ENCODE peak calls at places on chromosomes 12 and 14, in six cellular contexts. One of them, this sample, is unnamed.
A peak's percentile ranks its signal among the peaks of the same experiment; 100 is the strongest.

GRCh38 chr12:124379938-124380754 is 85.3 kb downstream of the RFLNA start:
- DNase-seq in A549: peak; percentile 73
- DNase-seq in HepG2: no peak
- DNase-seq in GM12878: no peak
- DNase-seq in IMR-90: peak; percentile 89
- DNase-seq in K562: no peak
- DNase-seq in this sample: no peak

GRCh38 chr12:59873136-59873535 is 277.3 kb downstream of the SLC16A7 start:
- DNase-seq in A549: no peak
- DNase-seq in HepG2: no peak
- DNase-seq in GM12878: no peak
- DNase-seq in IMR-90: peak; percentile 10
- DNase-seq in K562: no peak
- DNase-seq in this sample: no peak

GRCh38 chr12:104213952-104214351 is 1.6 kb upstream of the TXNRD1 start:
- DNase-seq in A549: no peak
- DNase-seq in HepG2: no peak
- DNase-seq in GM12878: no peak
- DNase-seq in IMR-90: peak; percentile 96
- DNase-seq in K562: no peak
- DNase-seq in this sample: peak; percentile 58

GRCh38 chr12:45278447-45278846 is 62.6 kb downstream of the ANO6 start:
- DNase-seq in A549: no peak
- DNase-seq in HepG2: no peak
- DNase-seq in GM12878: no peak
- DNase-seq in IMR-90: no peak
- DNase-seq in K562: no peak
- DNase-seq in this sample: no peak

GRCh38 chr12:121505513-121505912 is 75.3 kb downstream of the KDM2B start:
- DNase-seq in A549: no peak
- DNase-seq in HepG2: no peak
- DNase-seq in GM12878: no peak
- DNase-seq in IMR-90: peak; percentile 45
- DNase-seq in K562: no peak
- DNase-seq in this sample: no peak

GRCh38 chr12:25186038-25186787 is 8.7 kb downstream of the DNAI7 start:
- DNase-seq in A549: no peak
- DNase-seq in HepG2: peak; percentile 43
- DNase-seq in GM12878: peak; percentile 43
- DNase-seq in IMR-90: no peak
- DNase-seq in K562: no peak
- DNase-seq in this sample: no peak

GRCh38 chr12:78171082-78171481 is 340.4 kb downstream of the NAV3 start:
- DNase-seq in A549: no peak
- DNase-seq in HepG2: no peak
- DNase-seq in GM12878: no peak
- DNase-seq in IMR-90: no peak
- DNase-seq in K562: no peak
- DNase-seq in this sample: no peak

GRCh38 chr12:113844495-113845175 is 121.5 kb downstream of the RBM19 start:
- DNase-seq in A549: no peak
- DNase-seq in HepG2: no peak
- DNase-seq in GM12878: no peak
- DNase-seq in IMR-90: no peak
- DNase-seq in K562: no peak
- DNase-seq in this sample: no peak

GRCh38 chr12:115137812-115138521 is 454.0 kb upstream of the TBX3 start:
- DNase-seq in A549: no peak
- DNase-seq in HepG2: no peak
- DNase-seq in GM12878: no peak
- DNase-seq in IMR-90: no peak
- DNase-seq in K562: peak; percentile 38
- DNase-seq in this sample: no peak

GRCh38 chr12:52152905-52153317 is 38.9 kb downstream of the KRT80 start:
- DNase-seq in A549: no peak
- DNase-seq in HepG2: no peak
- DNase-seq in GM12878: no peak
- DNase-seq in IMR-90: no peak
- DNase-seq in K562: no peak
- DNase-seq in this sample: no peak

GRCh38 chr12:99257672-99258071 is 389.9 kb upstream of the GARIN6 start:
- DNase-seq in A549: no peak
- DNase-seq in HepG2: no peak
- DNase-seq in GM12878: no peak
- DNase-seq in IMR-90: no peak
- DNase-seq in K562: no peak
- DNase-seq in this sample: no peak

GRCh38 chr14:85093631-85094330 is 436.2 kb upstream of the FLRT2 start:
- DNase-seq in A549: no peak
- DNase-seq in HepG2: no peak
- DNase-seq in GM12878: no peak
- DNase-seq in IMR-90: peak; percentile 5
- DNase-seq in K562: no peak
- DNase-seq in this sample: no peak

GRCh38 chr12:79186506-79186905 is 321.9 kb downstream of the SYT1 start:
- DNase-seq in A549: no peak
- DNase-seq in HepG2: no peak
- DNase-seq in GM12878: no peak
- DNase-seq in IMR-90: no peak
- DNase-seq in K562: no peak
- DNase-seq in this sample: no peak

GRCh38 chr14:101476931-101477553 is 84.3 kb upstream of the DIO3 start:
- DNase-seq in A549: peak; percentile 88
- DNase-seq in HepG2: peak; percentile 49
- DNase-seq in GM12878: no peak
- DNase-seq in IMR-90: no peak
- DNase-seq in K562: no peak
- DNase-seq in this sample: no peak

GRCh38 chr12:54169036-54169435 is 19.7 kb downstream of the SMUG1 start:
- DNase-seq in A549: no peak
- DNase-seq in HepG2: no peak
- DNase-seq in GM12878: no peak
- DNase-seq in IMR-90: no peak
- DNase-seq in K562: no peak
- DNase-seq in this sample: no peak

GRCh38 chr12:54173906-54174471 is 14.8 kb downstream of the SMUG1 start:
- DNase-seq in A549: no peak
- DNase-seq in HepG2: no peak
- DNase-seq in GM12878: no peak
- DNase-seq in IMR-90: no peak
- DNase-seq in K562: no peak
- DNase-seq in this sample: no peak

GRCh38 chr12:54175130-54175963 is 13.4 kb downstream of the SMUG1 start:
- DNase-seq in A549: no peak
- DNase-seq in HepG2: no peak
- DNase-seq in GM12878: no peak
- DNase-seq in IMR-90: no peak
- DNase-seq in K562: peak; percentile 60
- DNase-seq in this sample: no peak

GRCh38 chr12:54172102-54172630 is 16.6 kb downstream of the SMUG1 start:
- DNase-seq in A549: no peak
- DNase-seq in HepG2: no peak
- DNase-seq in GM12878: no peak
- DNase-seq in IMR-90: no peak
- DNase-seq in K562: no peak
- DNase-seq in this sample: no peak

GRCh38 chr12:54173066-54173726 is 15.6 kb downstream of the SMUG1 start:
- DNase-seq in A549: no peak
- DNase-seq in HepG2: no peak
- DNase-seq in GM12878: no peak
- DNase-seq in IMR-90: no peak
- DNase-seq in K562: no peak
- DNase-seq in this sample: peak; percentile 85
- H3K4me3 ChIP-seq in A549: no peak overlapping the region
- H3K4me3 ChIP-seq in HepG2: no peak overlapping the region
- H3K4me3 ChIP-seq in GM12878: peak overlapping the region; percentile 17
- H3K4me3 ChIP-seq in IMR-90: peak overlapping the region; percentile 31
- H3K4me3 ChIP-seq in K562: peak overlapping the region; percentile 21
- H3K4me3 ChIP-seq in this sample: peak overlapping the region; percentile 40

DNA sequence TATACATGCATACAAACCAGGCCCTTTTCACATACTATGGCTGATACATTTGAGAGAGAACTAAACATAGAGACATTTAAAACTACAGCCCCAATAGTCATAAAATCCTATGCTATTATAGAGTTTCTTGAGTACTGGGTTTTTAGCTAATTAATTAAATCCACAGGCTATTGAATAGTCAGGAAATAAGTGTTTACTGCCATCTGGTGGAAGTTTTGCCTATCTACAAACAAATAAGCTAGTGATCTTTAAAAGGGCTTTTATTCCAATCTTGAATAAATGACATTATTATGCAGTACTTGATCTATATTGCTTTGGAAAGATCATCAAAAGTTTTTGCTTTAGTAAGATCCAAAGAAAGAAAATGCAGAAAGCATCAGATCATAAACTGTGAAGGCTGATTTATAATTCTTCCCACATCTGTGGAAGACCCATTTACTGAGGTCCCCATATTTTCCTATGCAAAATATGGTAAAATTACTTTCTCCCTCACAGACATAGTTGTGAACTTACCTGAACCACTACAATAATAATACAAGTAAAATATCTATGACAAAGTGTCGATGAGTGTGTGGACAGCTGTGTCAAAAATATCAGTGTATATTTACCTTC is 131.3 kb downstream of the ITPR2 start:
- DNase-seq in A549: peak; percentile 16
- DNase-seq in HepG2: peak; percentile 23
- DNase-seq in GM12878: no peak
- DNase-seq in IMR-90: peak; percentile 70
- DNase-seq in K562: no peak
- DNase-seq in this sample: peak; percentile 19
- TF ChIP-seq SMC3 in A549: peak; percentile 82
- TF ChIP-seq SMC3 in HepG2: no peak
- TF ChIP-seq SMC3 in GM12878: peak; percentile 53
- TF ChIP-seq SMC3 in IMR-90: peak; percentile 73
- TF ChIP-seq SMC3 in K562: peak; percentile 53
- TF ChIP-seq SMC3 in this sample: peak; percentile 54

DNA sequence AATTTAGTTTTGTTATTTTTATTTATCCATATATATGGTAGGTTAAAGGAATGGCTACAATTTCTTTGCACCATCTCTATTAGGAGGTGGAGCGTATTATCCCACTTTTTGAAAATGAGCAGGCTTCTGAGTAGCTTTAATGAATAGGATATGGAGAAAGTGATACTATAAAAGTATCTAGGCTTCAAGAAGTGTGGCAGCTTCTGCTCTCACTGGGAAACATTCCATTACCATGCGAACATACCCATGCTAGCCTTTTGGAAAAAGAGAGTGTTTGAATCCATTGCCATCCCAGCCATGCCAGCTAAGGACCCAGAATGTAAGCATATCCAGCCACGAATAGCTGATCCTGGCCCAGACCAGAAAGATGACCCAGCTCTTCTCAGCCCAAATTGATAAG is 107.3 kb downstream of the SLC38A4 start:
- DNase-seq in A549: no peak
- DNase-seq in HepG2: no peak
- DNase-seq in GM12878: no peak
- DNase-seq in IMR-90: no peak
- DNase-seq in K562: no peak
- DNase-seq in this sample: no peak
- H3K4me3 ChIP-seq in A549: no peak overlapping the region
- H3K4me3 ChIP-seq in HepG2: no peak overlapping the region
- H3K4me3 ChIP-seq in GM12878: no peak overlapping the region
- H3K4me3 ChIP-seq in IMR-90: no peak overlapping the region
- H3K4me3 ChIP-seq in K562: no peak overlapping the region
- H3K4me3 ChIP-seq in this sample: no peak overlapping the region

DNA sequence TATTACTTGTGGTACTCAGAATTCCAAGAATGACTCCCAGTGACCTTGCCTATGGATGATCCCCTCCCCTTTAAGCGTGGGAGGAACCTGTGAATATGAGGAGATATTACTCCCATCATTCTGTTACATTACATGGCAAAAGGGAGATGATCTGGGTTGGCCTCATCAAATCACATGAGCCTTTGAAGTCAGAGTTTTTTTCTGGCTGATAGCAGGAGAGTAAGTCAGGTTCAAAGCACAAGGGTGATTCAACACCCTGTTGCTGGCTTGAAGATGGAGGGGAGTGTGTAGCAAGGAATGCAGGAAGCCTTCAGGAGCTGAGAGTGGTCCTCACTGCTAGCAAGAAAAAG is 9.1 kb upstream of the MDM2 start:
- DNase-seq in A549: no peak
- DNase-seq in HepG2: no peak
- DNase-seq in GM12878: no peak
- DNase-seq in IMR-90: no peak
- DNase-seq in K562: no peak
- DNase-seq in this sample: no peak
- TF ChIP-seq SMC3 in A549: no peak
- TF ChIP-seq SMC3 in HepG2: no peak
- TF ChIP-seq SMC3 in GM12878: no peak
- TF ChIP-seq SMC3 in IMR-90: no peak
- TF ChIP-seq SMC3 in K562: no peak
- TF ChIP-seq SMC3 in this sample: no peak

GRCh38 chr12:131612092-131612755 is 98.7 kb upstream of the SFSWAP start:
- DNase-seq in A549: no peak
- DNase-seq in HepG2: no peak
- DNase-seq in GM12878: no peak
- DNase-seq in IMR-90: no peak
- DNase-seq in K562: no peak
- DNase-seq in this sample: no peak
- H3K4me3 ChIP-seq in A549: no peak overlapping the region
- H3K4me3 ChIP-seq in HepG2: no peak overlapping the region
- H3K4me3 ChIP-seq in GM12878: no peak overlapping the region
- H3K4me3 ChIP-seq in IMR-90: no peak overlapping the region
- H3K4me3 ChIP-seq in K562: no peak overlapping the region
- H3K4me3 ChIP-seq in this sample: no peak overlapping the region

DNA sequence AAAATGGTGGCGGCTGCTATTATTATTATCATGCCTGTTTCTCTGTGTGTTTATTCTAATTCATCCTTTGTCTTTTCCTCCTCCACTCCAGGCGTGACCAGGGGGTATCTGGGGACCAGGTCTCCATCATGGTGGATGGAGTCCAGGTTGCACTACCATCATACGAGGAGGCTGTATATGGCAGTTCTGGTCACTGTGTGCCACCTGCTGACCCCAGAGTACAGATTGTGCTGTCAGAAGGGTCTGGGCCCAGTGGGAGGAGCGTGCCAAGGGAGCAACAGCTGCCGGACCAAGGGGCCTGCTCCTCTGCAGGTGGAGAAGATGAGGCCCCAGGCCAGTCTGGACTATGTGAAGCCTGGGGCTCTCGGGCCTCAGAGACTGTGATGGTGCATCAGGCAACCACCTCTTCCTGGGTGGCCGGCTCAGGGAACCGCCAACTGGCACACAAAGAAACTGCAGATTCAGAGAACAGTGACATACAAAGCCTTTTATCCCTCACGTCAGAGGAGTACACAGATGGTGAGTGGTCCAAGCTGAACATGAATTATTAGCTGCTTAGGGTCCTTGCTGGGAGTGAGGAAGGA is 58.3 kb upstream of the SRSF5 start:
- DNase-seq in A549: no peak
- DNase-seq in HepG2: peak; percentile 41
- DNase-seq in GM12878: no peak
- DNase-seq in IMR-90: no peak
- DNase-seq in K562: no peak
- DNase-seq in this sample: peak; percentile 51
- TF ChIP-seq SMC3 in A549: peak; percentile 21
- TF ChIP-seq SMC3 in HepG2: peak; percentile 50
- TF ChIP-seq SMC3 in GM12878: no peak
- TF ChIP-seq SMC3 in IMR-90: peak; percentile 25
- TF ChIP-seq SMC3 in K562: no peak
- TF ChIP-seq SMC3 in this sample: peak; percentile 30